ENCODE peak calls at places on chromosomes 2 and 18, in seven cellular contexts. B is EH, I is fibroblast of lung, J is AG04450, U is posterior cingulate gyrus, S is fibroblast of mammary gland, T is amygdala. R is an unnamed sample.

GRCh38 chr2:100200985-100201384 is 58.6 kb upstream of the AFF3 start:
- DNase-seq in B (peak), I (no peak), J (no peak), U (no peak), S (no peak), T (no peak), R (no peak)

GRCh38 chr2:112541315-112542122 is 746 bp upstream of the POLR1B start:
- DNase-seq in B (peak), I (no peak), J (no peak), U (peak), S (no peak), T (peak), R (no peak)

GRCh38 chr18:49524951-49525350 is 36.9 kb upstream of the LIPG start:
- DNase-seq in B (no peak), I (no peak), J (no peak), U (no peak), S (no peak), T (no peak), R (no peak)

GRCh38 chr2:207217442-207217841 is 51.7 kb upstream of the KLF7 start:
- DNase-seq in B (no peak), I (no peak), J (no peak), U (no peak), S (no peak), T (no peak), R (no peak)

GRCh38 chr2:110834134-110834827 is 101.9 kb downstream of the ACOXL start:
- DNase-seq in B (no peak), I (no peak), J (no peak), U (no peak), S (no peak), T (no peak), R (no peak)

GRCh38 chr2:183505911-183506310 is 381.7 kb downstream of the NUP35 start:
- DNase-seq in B (no peak), I (no peak), J (no peak), U (no peak), S (no peak), T (no peak), R (no peak)

GRCh38 chr2:189821953-189822748 is 37.9 kb downstream of the PMS1 start:
- DNase-seq in B (peak), I (peak), J (peak), U (no peak), S (peak), T (no peak), R (no peak)

GRCh38 chr2:170396799-170397459 is 219.0 kb downstream of the MYO3B start:
- DNase-seq in B (peak), I (peak), J (no peak), U (no peak), S (peak), T (no peak), R (peak)

GRCh38 chr2:57698935-57699449 is 347.6 kb upstream of the VRK2 start:
- DNase-seq in B (peak), I (no peak), J (no peak), U (no peak), S (no peak), T (no peak), R (no peak)